ENCODE peak calls at places on chromosomes 11 and 22, in seven cellular contexts. M, D, Z, O, G, Q and P are unnamed samples.

GRCh38 chr22:29584975-29585374 is 4.1 kb upstream of the NIPSNAP1 start:
- DNase-seq in G (no peak), Q (no peak), D (no peak), O (no peak), Z (no peak), M (no peak), P (no peak)

GRCh38 chr11:76800466-76801200 is 17.5 kb downstream of the TSKU start:
- DNase-seq in G (no peak), O (no peak), M (no peak), D (no peak), Z (no peak), Q (no peak), P (no peak)

GRCh38 chr22:23245045-23245798 is 64.9 kb downstream of the BCR start:
- DNase-seq in G (no peak), D (no peak), Q (peak), M (no peak), Z (no peak), O (no peak), P (no peak)

GRCh38 chr11:19905280-19905853 is 192.7 kb downstream of the NAV2 start:
- DNase-seq in Z (no peak), G (no peak), D (peak), M (no peak), O (no peak), Q (no peak), P (no peak)

GRCh38 chr22:49979587-49980264 is 19.2 kb downstream of the PIM3 start:
- DNase-seq in O (peak), M (peak), Z (no peak), G (no peak), Q (peak), D (peak), P (no peak)

GRCh38 chr11:10514210-10514609 is 26.8 kb downstream of the RNF141 start:
- DNase-seq in O (no peak), G (no peak), Q (no peak), M (no peak), D (no peak), Z (no peak), P (no peak)

GRCh38 chr11:17609536-17610401 is 62.7 kb downstream of the OTOG start:
- DNase-seq in M (no peak), D (no peak), Q (no peak), O (peak), Z (no peak), G (no peak), P (no peak)

GRCh38 chr22:40919446-40919845 is 31.7 kb upstream of the RBX1 start:
- DNase-seq in D (no peak), G (no peak), O (no peak), Z (no peak), Q (no peak), M (no peak), P (no peak)

GRCh38 chr11:37525336-37525735 is 927.3 kb upstream of the RAG2 start:
- DNase-seq in Q (no peak), G (no peak), M (no peak), Z (no peak), D (no peak), O (no peak), P (no peak)

GRCh38 chr22:38610234-38610633 is 40.3 kb upstream of the DMC1 start:
- DNase-seq in Q (no peak), G (no peak), M (no peak), O (peak), D (no peak), Z (no peak), P (no peak)

GRCh38 chr11:73072935-73073481 is 69.1 kb downstream of the FCHSD2 start:
- DNase-seq in M (no peak), D (no peak), O (no peak), Z (no peak), Q (no peak), G (peak), P (peak)

GRCh38 chr22:37021041-37021440 is 1.5 kb downstream of the MPST start:
- DNase-seq in M (no peak), Z (no peak), Q (no peak), O (no peak), D (no peak), G (no peak), P (no peak)

GRCh38 chr22:38927033-38927789 is 30.2 kb upstream of the APOBEC3A start:
- DNase-seq in Z (peak), O (peak), M (peak), D (peak), Q (peak), G (peak), P (no peak)

GRCh38 chr11:70226967-70227366 is 23.9 kb downstream of the FADD start:
- DNase-seq in Z (no peak), G (no peak), O (no peak), Q (no peak), D (peak), M (no peak), P (no peak)

GRCh38 chr22:36212896-36213295 is 11.3 kb upstream of the APOL4 start:
- DNase-seq in O (no peak), D (no peak), Q (no peak), G (no peak), M (no peak), Z (no peak), P (no peak)

GRCh38 chr11:93542753-93543246 is 391 bp downstream of the SMCO4 start:
- DNase-seq in Z (no peak), M (peak), D (no peak), O (peak), Q (no peak), G (no peak), P (no peak)

GRCh38 chr11:22703040-22703439 is 36.6 kb downstream of the GAS2 start:
- DNase-seq in D (peak), Z (no peak), O (no peak), M (no peak), Q (peak), G (no peak), P (no peak)

GRCh38 chr11:3207530-3208189 is 11.0 kb downstream of the MRGPRG start:
- DNase-seq in G (no peak), M (peak), Q (no peak), D (no peak), Z (no peak), O (no peak), P (no peak)

GRCh38 chr11:122209619-122210377 is 93.8 kb upstream of the BLID start:
- DNase-seq in Q (peak), Z (peak), G (no peak), M (no peak), O (peak), D (no peak), P (no peak)

GRCh38 chr11:77558380-77558779 is 31.4 kb upstream of the AQP11 start:
- DNase-seq in Z (no peak), G (no peak), O (no peak), M (no peak), D (no peak), Q (no peak), P (no peak)

GRCh38 chr11:96188625-96189006 is 154.4 kb downstream of the MAML2 start:
- DNase-seq in O (no peak), G (peak), Q (peak), M (no peak), D (no peak), Z (no peak), P (no peak)

GRCh38 chr11:2804189-2804588 is 81.4 kb downstream of the CDKN1C start:
- DNase-seq in Q (no peak), Z (peak), D (no peak), O (no peak), M (peak), G (no peak), P (no peak)

GRCh38 chr22:20429254-20430100 is 8.1 kb downstream of the SCARF2 start:
- DNase-seq in D (peak), Q (no peak), M (peak), Z (peak), O (peak), G (peak), P (no peak)

GRCh38 chr22:40526960-40527359 is 109.6 kb downstream of the MRTFA start:
- DNase-seq in D (no peak), O (no peak), G (no peak), Q (no peak), Z (no peak), M (no peak), P (no peak)

GRCh38 chr11:120563698-120564572 is 52.4 kb downstream of the GRIK4 start:
- DNase-seq in G (no peak), D (peak), Z (no peak), M (peak), Q (no peak), O (peak), P (no peak)

GRCh38 chr11:65709661-65710060 is 2.4 kb upstream of the KAT5 start:
- DNase-seq in O (peak), M (no peak), D (no peak), Z (no peak), G (no peak), Q (no peak), P (no peak)

GRCh38 chr11:128928400-128928799 is 14.3 kb downstream of the TP53AIP1 start:
- DNase-seq in Q (no peak), G (no peak), Z (no peak), M (no peak), O (no peak), D (no peak), P (peak)

GRCh38 chr11:8267831-8268529 is 4.3 kb upstream of the LMO1 start:
- DNase-seq in M (peak), O (peak), G (no peak), Z (peak), Q (no peak), D (peak), P (no peak)

GRCh38 chr11:36389811-36390210 is 93.7 kb downstream of the PRR5L start:
- DNase-seq in D (no peak), Q (no peak), M (no peak), O (no peak), Z (no peak), G (no peak), P (no peak)

GRCh38 chr22:48740731-48741405 is 1086.8 kb downstream of the BRD1 start:
- DNase-seq in M (peak), G (no peak), Q (no peak), O (peak), D (no peak), Z (no peak), P (no peak)

GRCh38 chr11:72233056-72233772 is 8.6 kb downstream of the INPPL1 start:
- DNase-seq in O (peak), M (no peak), D (no peak), Q (no peak), G (no peak), Z (no peak), P (no peak)

GRCh38 chr11:83725161-83725560 is 439.0 kb upstream of the CCDC90B start:
- DNase-seq in Z (no peak), M (no peak), D (peak), O (no peak), G (no peak), Q (no peak), P (no peak)

GRCh38 chr11:46727952-46728658 is 9.1 kb downstream of the F2 start:
- DNase-seq in D (no peak), O (no peak), G (no peak), M (peak), Z (no peak), Q (no peak), P (no peak)

GRCh38 chr11:103773059-103773458 is 263.4 kb upstream of the DDI1 start:
- DNase-seq in D (no peak), G (no peak), O (no peak), Q (peak), M (no peak), Z (no peak), P (no peak)

GRCh38 chr22:18078329-18079041 is 695 bp downstream of the PEX26 start:
- DNase-seq in Q (no peak), O (no peak), M (peak), Z (no peak), D (no peak), G (peak), P (no peak)

GRCh38 chr11:6258571-6258998 is 1.1 kb upstream of the CCKBR start:
- DNase-seq in M (no peak), D (peak), G (no peak), Z (no peak), O (no peak), Q (no peak), P (no peak)

GRCh38 chr22:48105254-48105653 is 1342.8 kb downstream of the TBC1D22A start:
- DNase-seq in G (no peak), D (no peak), O (no peak), M (no peak), Q (no peak), Z (no peak), P (no peak)

GRCh38 chr11:84103096-84103495 is 816.9 kb upstream of the CCDC90B start:
- DNase-seq in Q (no peak), Z (no peak), D (peak), M (no peak), O (no peak), G (no peak), P (no peak)

GRCh38 chr11:43930868-43931716 is 11.3 kb upstream of the C11orf96 start:
- DNase-seq in Z (no peak), O (no peak), Q (no peak), M (no peak), D (no peak), G (no peak), P (no peak)

GRCh38 chr22:49723478-49724029 is 104.1 kb downstream of the BRD1 start:
- DNase-seq in G (no peak), Z (no peak), O (no peak), D (no peak), Q (no peak), M (no peak), P (no peak)

GRCh38 chr22:26170112-26170492 is 840 bp downstream of the SEZ6L start:
- DNase-seq in Q (no peak), G (no peak), D (peak), O (no peak), Z (no peak), M (no peak), P (no peak)

GRCh38 chr22:26170795-26171194 is 1.5 kb downstream of the SEZ6L start:
- DNase-seq in Q (no peak), O (no peak), M (no peak), Z (no peak), D (peak), G (no peak), P (no peak)

GRCh38 chr22:26169312-26170111 is at the start of gene SEZ6L:
- DNase-seq in O (peak), Q (no peak), Z (no peak), M (no peak), D (peak), G (peak), P (no peak)

GRCh38 chr22:26174280-26174679 is 5.0 kb downstream of the SEZ6L start:
- DNase-seq in D (peak), M (no peak), O (no peak), G (no peak), Q (no peak), Z (no peak), P (no peak)

GRCh38 chr22:26172389-26172990 is 3.2 kb downstream of the SEZ6L start:
- DNase-seq in Q (peak), G (no peak), M (no peak), D (peak), O (no peak), Z (no peak), P (no peak)
- TF ChIP-seq CTCF in Q (peak), G (peak), M (peak), D (peak), O (peak), Z (no peak), P (peak)

GRCh38 chr22:33811208-33811607 is 109.1 kb downstream of the LARGE1 start:
- DNase-seq in O (no peak), Q (no peak), G (no peak), Z (no peak), D (no peak), M (no peak), P (no peak)

GRCh38 chr22:33803883-33804282 is 116.4 kb downstream of the LARGE1 start:
- DNase-seq in D (no peak), G (no peak), M (no peak), Z (no peak), Q (no peak), O (no peak), P (no peak)

GRCh38 chr22:33807465-33807864 is 112.8 kb downstream of the LARGE1 start:
- DNase-seq in M (no peak), Q (peak), G (no peak), Z (no peak), O (no peak), D (no peak), P (no peak)

GRCh38 chr22:33803371-33803770 is 116.9 kb downstream of the LARGE1 start:
- DNase-seq in M (no peak), Z (peak), G (no peak), D (no peak), Q (peak), O (no peak), P (no peak)

GRCh38 chr22:33806191-33806590 is 114.1 kb downstream of the LARGE1 start:
- DNase-seq in Q (no peak), M (no peak), G (no peak), D (no peak), Z (no peak), O (no peak), P (peak)
- H3K4me3 ChIP-seq in Q (no peak), M (no peak), G (no peak), D (no peak), Z (no peak), O (no peak), P (no peak)

GRCh38 chr11:819129-819931 is 616 bp downstream of the PNPLA2 start:
- DNase-seq in D (peak), Z (peak), M (peak), G (peak), Q (peak), O (peak), P (no peak)
- TF ChIP-seq CTCF in D (no peak), Z (peak), M (no peak), G (no peak), Q (peak), O (peak), P (no peak)

GRCh38 chr11:108037211-108037610 is 28.5 kb downstream of the CUL5 start:
- DNase-seq in D (no peak), M (no peak), O (no peak), Q (no peak), Z (no peak), G (no peak), P (no peak)

GRCh38 chr11:108035690-108036089 is 27.0 kb downstream of the CUL5 start:
- DNase-seq in D (no peak), M (no peak), O (no peak), Q (no peak), Z (no peak), G (no peak), P (no peak)

GRCh38 chr11:108034952-108035351 is 26.3 kb downstream of the CUL5 start:
- DNase-seq in D (no peak), Q (no peak), G (no peak), M (no peak), O (no peak), Z (no peak), P (no peak)

GRCh38 chr11:108034034-108034433 is 25.3 kb downstream of the CUL5 start:
- DNase-seq in Q (no peak), Z (no peak), G (no peak), D (no peak), O (no peak), M (no peak), P (no peak)

GRCh38 chr11:108032800-108033199 is 24.1 kb downstream of the CUL5 start:
- DNase-seq in Q (no peak), D (no peak), O (no peak), G (no peak), Z (no peak), M (no peak), P (no peak)
- H3K4me3 ChIP-seq in Q (no peak), D (no peak), O (no peak), G (no peak), Z (no peak), M (no peak), P (no peak)

DNA sequence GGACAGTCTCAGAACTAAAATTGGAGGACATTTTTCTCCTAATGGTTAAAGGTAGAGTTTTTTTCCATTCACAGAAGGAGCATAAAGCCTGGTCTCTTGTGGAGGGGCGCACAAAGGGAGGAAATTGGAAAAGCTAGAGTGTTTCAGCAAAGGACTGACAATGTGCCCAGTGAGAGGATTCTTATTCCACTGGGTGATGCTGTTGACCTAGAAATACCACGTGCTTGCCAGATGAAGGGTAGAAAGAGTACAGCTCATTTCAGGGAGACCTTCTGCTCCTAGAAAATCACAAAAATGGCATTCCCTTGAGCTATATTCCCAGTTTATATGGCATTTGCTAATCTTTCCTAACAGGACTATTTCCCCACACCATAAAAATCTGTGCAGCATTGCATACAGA is 21.1 kb downstream of the MS4A6E start:
- DNase-seq in G (no peak), Q (no peak), O (no peak), M (no peak), Z (no peak), D (no peak), P (no peak)
- TF ChIP-seq CTCF in G (peak), Q (no peak), O (no peak), M (no peak), Z (no peak), D (peak), P (peak)

GRCh38 chr11:119318240-119319135 is 1.6 kb upstream of the MCAM start:
- DNase-seq in G (peak), O (peak), M (no peak), Q (peak), D (peak), Z (peak), P (peak)

GRCh38 chr11:119319136-119319701 is 2.3 kb upstream of the MCAM start:
- DNase-seq in D (no peak), M (no peak), Z (no peak), Q (no peak), G (no peak), O (peak), P (no peak)

GRCh38 chr11:119320593-119321524 is 3.9 kb upstream of the MCAM start:
- DNase-seq in Z (peak), G (peak), M (peak), O (peak), D (peak), Q (peak), P (no peak)

GRCh38 chr11:119317592-119318239 is 786 bp upstream of the MCAM start:
- DNase-seq in G (no peak), O (no peak), M (no peak), Z (no peak), Q (no peak), D (no peak), P (no peak)

GRCh38 chr11:119319702-119320592 is 3.0 kb upstream of the MCAM start:
- DNase-seq in G (no peak), O (peak), M (peak), D (peak), Q (no peak), Z (no peak), P (no peak)
- H3K4me3 ChIP-seq in G (peak), O (peak), M (peak), D (peak), Q (no peak), Z (peak), P (peak)

DNA sequence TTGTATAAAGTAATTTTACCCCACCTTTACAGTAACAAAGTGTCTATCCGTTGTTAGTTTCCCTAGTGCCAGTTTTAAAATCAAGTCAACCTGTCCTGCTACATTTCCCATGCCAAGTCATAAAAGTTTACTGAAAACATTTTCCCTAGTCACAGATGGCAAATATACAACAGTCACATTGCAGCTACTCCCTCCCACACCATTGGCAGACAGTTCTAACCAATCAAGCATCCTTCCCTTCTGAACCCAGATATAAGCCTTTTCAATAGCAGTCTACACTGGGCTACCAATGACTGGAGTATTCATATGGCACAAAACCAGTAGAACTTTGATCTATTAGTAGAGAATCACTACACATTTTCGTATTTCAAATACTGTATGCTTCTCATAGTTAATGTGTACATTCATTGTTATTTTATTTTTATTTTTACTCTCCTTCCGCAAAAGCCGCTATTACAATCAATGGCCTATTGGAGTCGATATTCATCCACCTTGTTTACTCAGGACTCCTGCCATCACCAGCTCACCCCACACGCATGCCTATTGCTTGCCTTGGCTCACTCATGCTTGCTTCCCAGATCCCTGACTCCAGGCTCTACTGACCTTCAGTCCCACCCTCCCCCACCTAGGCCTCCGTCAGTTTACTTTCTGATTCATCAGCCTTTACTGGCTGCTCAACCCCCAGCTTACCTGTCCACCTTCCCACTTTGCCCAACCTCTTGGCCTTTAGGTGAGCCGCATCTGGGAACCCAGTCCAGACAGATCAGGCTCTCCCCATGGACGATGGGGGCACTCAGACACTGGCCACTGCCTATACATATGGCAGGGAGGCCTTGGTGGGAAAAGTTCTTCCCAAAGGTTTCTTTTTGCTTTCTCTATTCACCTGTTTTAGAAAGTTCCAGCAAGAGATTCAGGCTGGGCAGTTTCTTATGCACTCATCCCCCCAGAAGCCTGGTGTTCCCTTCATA is 408.4 kb downstream of the SOX6 start:
- DNase-seq in M (no peak), O (no peak), D (no peak), Q (no peak), G (no peak), Z (no peak), P (no peak)
- TF ChIP-seq CTCF in M (no peak), O (no peak), D (no peak), Q (no peak), G (no peak), Z (no peak), P (no peak)

GRCh38 chr11:62064221-62064620 is 59.6 kb upstream of the INCENP start:
- DNase-seq in G (no peak), Z (no peak), M (no peak), Q (no peak), O (no peak), D (no peak), P (no peak)
- H3K4me3 ChIP-seq in G (no peak), Z (no peak), M (no peak), Q (no peak), O (no peak), D (no peak), P (no peak)